ENCODE peak calls at places on chromosomes 3 and 15, in four cellular contexts. C, P, H and R are unnamed samples.

GRCh38 chr15:73936181-73936580 is 9.9 kb downstream of the LOXL1 start:
- DNase-seq in H (no peak), P (no peak), C (peak), R (no peak)

GRCh38 chr3:177824190-177824786 is 627.0 kb upstream of the TBL1XR1 start:
- DNase-seq in P (no peak), H (no peak), C (no peak), R (no peak)

GRCh38 chr3:134753999-134754742 is 40.9 kb upstream of the EPHB1 start:
- DNase-seq in C (peak), P (no peak), H (no peak), R (no peak)

GRCh38 chr3:101169516-101169915 is 150.9 kb downstream of the IMPG2 start:
- DNase-seq in H (no peak), C (no peak), P (no peak), R (no peak)

GRCh38 chr15:37891754-37892368 is 42.6 kb upstream of the TMCO5A start:
- DNase-seq in H (no peak), C (peak), P (no peak), R (no peak)

GRCh38 chr3:188776447-188776846 is 395.3 kb upstream of the TPRG1 start:
- DNase-seq in P (no peak), H (no peak), C (no peak), R (no peak)

GRCh38 chr3:79016587-79017380 is 751.0 kb downstream of the ROBO1 start:
- DNase-seq in C (no peak), P (no peak), H (no peak), R (no peak)

GRCh38 chr3:45205126-45205525 is 21.0 kb downstream of the TMEM158 start:
- DNase-seq in P (peak), C (no peak), H (no peak), R (no peak)

GRCh38 chr3:50652709-50653108 is 22.0 kb upstream of the DOCK3 start:
- DNase-seq in H (no peak), C (peak), P (no peak), R (no peak)

GRCh38 chr3:87625911-87626310 is 349.5 kb upstream of the POU1F1 start:
- DNase-seq in C (no peak), H (no peak), P (no peak), R (no peak)

GRCh38 chr15:79523266-79523665 is 91.1 kb downstream of the MINAR1 start:
- DNase-seq in P (no peak), H (no peak), C (no peak), R (no peak)

GRCh38 chr3:41700155-41700554 is 261.7 kb downstream of the ULK4 start:
- DNase-seq in H (no peak), P (no peak), C (no peak), R (no peak)

GRCh38 chr15:71496336-71496955 is 313.9 kb upstream of the NR2E3 start:
- DNase-seq in P (no peak), C (no peak), H (no peak), R (no peak)